ENCODE peak calls at places on chromosomes 2 and 18, in four cellular contexts. G is uterus, E is SJCRH30, A is heart right ventricle. W is an unnamed sample.

GRCh38 chr18:46386788-46387187 is 270.2 kb downstream of the LOXHD1 start:
- DNase-seq in G (no peak), E (peak; percentile 39), A (peak; percentile 64), W (no peak)

GRCh38 chr18:8990276-8991031 is 112.0 kb upstream of the NDUFV2 start:
- DNase-seq in E (peak; percentile 23), G (no peak), A (peak; percentile 16), W (no peak)

GRCh38 chr2:229714736-229715541 is 584 bp upstream of the DNER start:
- DNase-seq in A (peak; percentile 33), G (peak; percentile 22), E (peak; percentile 69), W (peak; percentile 26)

GRCh38 chr2:96831679-96832078 is 12.1 kb downstream of the ANKRD23 start:
- DNase-seq in A (no peak), G (no peak), E (no peak), W (no peak)

GRCh38 chr2:95061601-95062183 is 36.2 kb downstream of the MAL start:
- DNase-seq in A (no peak), G (no peak), E (no peak), W (no peak)

GRCh38 chr2:3399829-3400228 is 20.3 kb downstream of the TRAPPC12 start:
- DNase-seq in E (no peak), A (peak; percentile 71), G (peak; percentile 39), W (peak; percentile 77)

GRCh38 chr2:68366083-68366560 is 1.0 kb downstream of the PLEK start:
- DNase-seq in E (no peak), G (no peak), A (no peak), W (no peak)

GRCh38 chr2:223404616-223405015 is 197.5 kb downstream of the SCG2 start:
- DNase-seq in G (no peak), E (no peak), A (no peak), W (no peak)

GRCh38 chr2:105790467-105791118 is 45.9 kb downstream of the NCK2 start:
- DNase-seq in A (no peak), E (no peak), G (no peak), W (no peak)

GRCh38 chr2:18630101-18630500 is 40.7 kb upstream of the NT5C1B start:
- DNase-seq in E (no peak), A (no peak), G (no peak), W (no peak)

GRCh38 chr2:133657591-133657990 is 89.3 kb upstream of the NCKAP5 start:
- DNase-seq in E (peak; percentile 12), G (no peak), A (no peak), W (no peak)

GRCh38 chr2:181444654-181445053 is 12.5 kb upstream of the ITGA4 start:
- DNase-seq in A (no peak), E (no peak), G (no peak), W (no peak)

GRCh38 chr2:181438298-181438697 is 18.9 kb upstream of the ITGA4 start:
- DNase-seq in G (no peak), E (no peak), A (no peak), W (no peak)

GRCh38 chr2:181440919-181441318 is 16.3 kb upstream of the ITGA4 start:
- DNase-seq in E (peak; percentile 85), A (no peak), G (no peak), W (no peak)

GRCh38 chr2:181440336-181440735 is 16.9 kb upstream of the ITGA4 start:
- DNase-seq in A (no peak), E (no peak), G (no peak), W (no peak)
- H3K4me3 ChIP-seq in A (no peak overlapping the region), E (no peak overlapping the region), G (no peak overlapping the region), W (no peak overlapping the region)

GRCh38 chr18:63178526-63178880 is 141.1 kb downstream of the BCL2 start:
- DNase-seq in G (peak; percentile 90), A (peak; percentile 48), E (peak; percentile 86), W (no peak)
- H3K4me1 ChIP-seq in G (peaks cover 17% of the 10 kb centered on the region), A (peaks cover 4% of the 10 kb centered on the region), E (peaks cover 23% of the 10 kb centered on the region), W (no peaks in the 10 kb centered on the region)

DNA sequence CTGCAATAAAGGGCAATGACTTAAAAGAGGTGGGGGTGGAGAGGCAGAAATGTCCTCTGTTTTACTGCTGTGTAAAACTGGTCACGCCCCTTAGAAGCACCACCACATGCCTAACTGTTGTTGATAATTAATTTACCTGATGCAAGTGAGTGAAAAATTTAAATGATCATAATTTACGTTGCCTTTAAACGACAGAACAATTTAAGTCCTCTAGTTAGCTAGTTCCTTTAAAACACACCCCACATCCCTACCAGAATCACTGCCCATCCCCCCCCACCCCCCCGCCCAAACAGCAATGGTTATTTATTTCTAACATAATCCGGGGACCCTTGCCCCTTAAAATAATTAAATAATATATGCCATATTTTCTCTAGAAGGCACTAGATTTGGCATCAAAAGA is 657 bp upstream of the PPIG start:
- DNase-seq in G (no peak), E (no peak), A (no peak), W (no peak)
- H3K4me3 ChIP-seq in G (no peak overlapping the region), E (no peak overlapping the region), A (no peak overlapping the region), W (no peak overlapping the region)

GRCh38 chr2:233532971-233533370 is 33.6 kb downstream of the USP40 start:
- DNase-seq in G (no peak), E (no peak), A (no peak), W (no peak)
- H3K4me1 ChIP-seq in G (no peaks in the 10 kb centered on the region), E (no peaks in the 10 kb centered on the region), A (no peaks in the 10 kb centered on the region), W (no peaks in the 10 kb centered on the region)